ENCODE peak calls at places on chromosomes 4 and X, in five cellular contexts. One of them, this sample, is unnamed. For H3K9me3, the result is how much of the 10 kb centered on the place peaks cover.

GRCh38 chr4:45661893-45662292 is 462.0 kb downstream of the GABRG1 start:
- DNase-seq in MM.1S: no peak
- DNase-seq in trophoblast cell: no peak
- DNase-seq in left ventricle myocardium inferior: no peak
- DNase-seq in heart right ventricle: no peak
- DNase-seq in this sample: no peak

GRCh38 chrX:40012039-40012799 is 85.5 kb downstream of the BCOR start:
- DNase-seq in MM.1S: no peak
- DNase-seq in trophoblast cell: peak
- DNase-seq in left ventricle myocardium inferior: peak
- DNase-seq in heart right ventricle: peak
- DNase-seq in this sample: peak

GRCh38 chr4:140014284-140014683 is 139.7 kb downstream of the MAML3 start:
- DNase-seq in MM.1S: no peak
- DNase-seq in trophoblast cell: no peak
- DNase-seq in left ventricle myocardium inferior: no peak
- DNase-seq in heart right ventricle: no peak
- DNase-seq in this sample: no peak

GRCh38 chrX:110836982-110837381 is 41.4 kb upstream of the CHRDL1 start:
- DNase-seq in MM.1S: no peak
- DNase-seq in trophoblast cell: no peak
- DNase-seq in left ventricle myocardium inferior: no peak
- DNase-seq in heart right ventricle: no peak
- DNase-seq in this sample: no peak

GRCh38 chrX:150975655-150976390 is 7.3 kb upstream of the HMGB3 start:
- DNase-seq in MM.1S: no peak
- DNase-seq in trophoblast cell: no peak
- DNase-seq in left ventricle myocardium inferior: no peak
- DNase-seq in heart right ventricle: no peak
- DNase-seq in this sample: no peak

GRCh38 chrX:57266871-57267270 is 19.6 kb upstream of the FAAH2 start:
- DNase-seq in MM.1S: no peak
- DNase-seq in trophoblast cell: no peak
- DNase-seq in left ventricle myocardium inferior: no peak
- DNase-seq in heart right ventricle: no peak
- DNase-seq in this sample: no peak

GRCh38 chrX:15579778-15580747 is 20.7 kb downstream of the ACE2 start:
- DNase-seq in MM.1S: no peak
- DNase-seq in trophoblast cell: peak
- DNase-seq in left ventricle myocardium inferior: peak
- DNase-seq in heart right ventricle: peak
- DNase-seq in this sample: peak

GRCh38 chr4:108762559-108763225 is at the start of gene ETNPPL:
- DNase-seq in MM.1S: peak
- DNase-seq in trophoblast cell: peak
- DNase-seq in left ventricle myocardium inferior: peak
- DNase-seq in heart right ventricle: peak
- DNase-seq in this sample: peak

GRCh38 chr4:109408711-109409110 is 24.9 kb upstream of the SEC24B start:
- DNase-seq in MM.1S: no peak
- DNase-seq in trophoblast cell: peak
- DNase-seq in left ventricle myocardium inferior: no peak
- DNase-seq in heart right ventricle: no peak
- DNase-seq in this sample: no peak

GRCh38 chr4:80171251-80171650 is 26.1 kb upstream of the PRDM8 start:
- DNase-seq in MM.1S: no peak
- DNase-seq in trophoblast cell: no peak
- DNase-seq in left ventricle myocardium inferior: no peak
- DNase-seq in heart right ventricle: no peak
- DNase-seq in this sample: no peak

GRCh38 chrX:76279007-76279406 is 106.1 kb downstream of the PBDC1 start:
- DNase-seq in MM.1S: peak
- DNase-seq in trophoblast cell: peak
- DNase-seq in left ventricle myocardium inferior: peak
- DNase-seq in heart right ventricle: no peak
- DNase-seq in this sample: peak

GRCh38 chr4:1783011-1783410 is 10.1 kb upstream of the FGFR3 start:
- DNase-seq in MM.1S: no peak
- DNase-seq in trophoblast cell: no peak
- DNase-seq in left ventricle myocardium inferior: no peak
- DNase-seq in heart right ventricle: no peak
- DNase-seq in this sample: no peak

GRCh38 chr4:140213736-140214135 is 59.8 kb upstream of the MAML3 start:
- DNase-seq in MM.1S: no peak
- DNase-seq in trophoblast cell: no peak
- DNase-seq in left ventricle myocardium inferior: no peak
- DNase-seq in heart right ventricle: no peak
- DNase-seq in this sample: no peak

GRCh38 chr4:5918331-5919030 is 25.6 kb upstream of the CRMP1 start:
- DNase-seq in MM.1S: no peak
- DNase-seq in trophoblast cell: no peak
- DNase-seq in left ventricle myocardium inferior: no peak
- DNase-seq in heart right ventricle: no peak
- DNase-seq in this sample: no peak

GRCh38 chr4:110196206-110196870 is 2.1 kb downstream of the ELOVL6 start:
- DNase-seq in MM.1S: peak
- DNase-seq in trophoblast cell: peak
- DNase-seq in left ventricle myocardium inferior: peak
- DNase-seq in heart right ventricle: peak
- DNase-seq in this sample: peak

GRCh38 chrX:313546-313945 is 5.0 kb downstream of the GTPBP6 start:
- DNase-seq in MM.1S: no peak
- DNase-seq in trophoblast cell: no peak
- DNase-seq in left ventricle myocardium inferior: peak
- DNase-seq in heart right ventricle: no peak
- DNase-seq in this sample: no peak

GRCh38 chr4:75126058-75126457 is 193.1 kb downstream of the PARM1 start:
- DNase-seq in MM.1S: no peak
- DNase-seq in trophoblast cell: no peak
- DNase-seq in left ventricle myocardium inferior: no peak
- DNase-seq in heart right ventricle: no peak
- DNase-seq in this sample: no peak

GRCh38 chrX:38181357-38181756 is 39.3 kb downstream of the SRPX start:
- DNase-seq in MM.1S: no peak
- DNase-seq in trophoblast cell: no peak
- DNase-seq in left ventricle myocardium inferior: no peak
- DNase-seq in heart right ventricle: no peak
- DNase-seq in this sample: no peak

GRCh38 chr4:104469794-104470193 is 24.9 kb downstream of the CXXC4 start:
- DNase-seq in MM.1S: no peak
- DNase-seq in trophoblast cell: no peak
- DNase-seq in left ventricle myocardium inferior: no peak
- DNase-seq in heart right ventricle: no peak
- DNase-seq in this sample: no peak

GRCh38 chr4:40124690-40125089 is 68.0 kb downstream of the N4BP2 start:
- DNase-seq in MM.1S: no peak
- DNase-seq in trophoblast cell: no peak
- DNase-seq in left ventricle myocardium inferior: no peak
- DNase-seq in heart right ventricle: no peak
- DNase-seq in this sample: no peak

GRCh38 chrX:7318246-7318645 is 170.3 kb upstream of the PUDP start:
- DNase-seq in MM.1S: no peak
- DNase-seq in trophoblast cell: peak
- DNase-seq in left ventricle myocardium inferior: no peak
- DNase-seq in heart right ventricle: no peak
- DNase-seq in this sample: no peak

GRCh38 chrX:261167-261857 is 19.9 kb upstream of the PLCXD1 start:
- DNase-seq in MM.1S: no peak
- DNase-seq in trophoblast cell: no peak
- DNase-seq in left ventricle myocardium inferior: no peak
- DNase-seq in heart right ventricle: peak
- DNase-seq in this sample: no peak

GRCh38 chrX:107574711-107575110 is 53.6 kb upstream of the PRPS1 start:
- DNase-seq in MM.1S: no peak
- DNase-seq in trophoblast cell: peak
- DNase-seq in left ventricle myocardium inferior: no peak
- DNase-seq in heart right ventricle: no peak
- DNase-seq in this sample: no peak
- H3K27ac ChIP-seq in MM.1S: no peak
- H3K27ac ChIP-seq in trophoblast cell: no peak
- H3K27ac ChIP-seq in left ventricle myocardium inferior: no peak
- H3K27ac ChIP-seq in heart right ventricle: no peak
- H3K27ac ChIP-seq in this sample: no peak

DNA sequence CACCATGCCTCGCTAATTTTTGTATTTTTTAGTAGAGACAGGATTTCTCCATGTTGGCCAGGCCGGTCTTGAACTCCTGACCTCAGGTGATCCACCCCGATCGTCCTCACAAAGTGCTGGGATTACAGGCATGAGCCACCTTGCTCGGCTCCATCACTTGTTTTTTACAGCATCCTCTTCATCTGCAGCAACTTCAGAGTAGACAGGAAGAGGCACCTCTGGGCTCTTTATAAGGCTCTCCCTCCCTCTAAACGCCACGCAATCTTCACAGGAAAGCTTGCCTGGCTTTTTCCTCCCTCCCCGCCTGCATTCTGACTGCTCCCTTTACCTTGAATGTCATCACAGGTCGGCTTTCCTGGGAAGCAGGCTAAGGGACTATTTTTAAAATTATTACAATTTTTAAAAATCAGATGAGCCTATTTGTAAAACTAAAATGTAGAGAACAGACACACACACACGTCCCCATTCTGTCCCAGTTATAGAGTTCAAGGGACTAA is 111.5 kb upstream of the LDB2 start:
- DNase-seq in MM.1S: no peak
- DNase-seq in trophoblast cell: no peak
- DNase-seq in left ventricle myocardium inferior: no peak
- DNase-seq in heart right ventricle: no peak
- DNase-seq in this sample: no peak
- H3K9me3 ChIP-seq in MM.1S: under half
- H3K9me3 ChIP-seq in trophoblast cell: under half
- H3K9me3 ChIP-seq in left ventricle myocardium inferior: under half
- H3K9me3 ChIP-seq in heart right ventricle: under half
- H3K9me3 ChIP-seq in this sample: under half

GRCh38 chrX:48477960-48478755 is 2.2 kb downstream of the FTSJ1 start:
- DNase-seq in MM.1S: no peak
- DNase-seq in trophoblast cell: no peak
- DNase-seq in left ventricle myocardium inferior: no peak
- DNase-seq in heart right ventricle: no peak
- DNase-seq in this sample: no peak

GRCh38 chrX:48478806-48479205 is 2.8 kb downstream of the FTSJ1 start:
- DNase-seq in MM.1S: no peak
- DNase-seq in trophoblast cell: no peak
- DNase-seq in left ventricle myocardium inferior: no peak
- DNase-seq in heart right ventricle: no peak
- DNase-seq in this sample: no peak

GRCh38 chrX:48480583-48480982 is 4.6 kb downstream of the FTSJ1 start:
- DNase-seq in MM.1S: no peak
- DNase-seq in trophoblast cell: no peak
- DNase-seq in left ventricle myocardium inferior: no peak
- DNase-seq in heart right ventricle: no peak
- DNase-seq in this sample: no peak

GRCh38 chrX:48480142-48480541 is 4.1 kb downstream of the FTSJ1 start:
- DNase-seq in MM.1S: no peak
- DNase-seq in trophoblast cell: no peak
- DNase-seq in left ventricle myocardium inferior: no peak
- DNase-seq in heart right ventricle: no peak
- DNase-seq in this sample: no peak

DNA sequence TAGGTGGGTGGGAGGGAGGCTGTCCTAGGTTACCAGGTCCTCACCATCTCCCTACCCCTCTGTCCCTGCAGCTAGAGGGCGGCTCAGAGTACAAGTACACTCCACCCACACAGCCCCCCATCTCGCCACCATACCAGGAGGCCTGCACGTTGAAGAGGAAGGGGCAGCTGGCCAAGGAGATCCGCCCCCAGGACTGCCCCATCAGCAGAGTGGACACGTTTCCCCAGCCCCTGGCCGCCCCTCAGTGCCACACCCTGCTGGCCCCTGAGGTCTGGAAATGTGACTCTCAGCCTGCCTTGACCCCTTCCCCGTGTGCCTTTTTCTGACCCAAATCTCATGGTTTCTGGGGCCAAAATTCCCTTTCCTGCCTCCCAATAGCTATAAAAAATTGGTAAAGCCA is 6.5 kb downstream of the FTSJ1 start:
- DNase-seq in MM.1S: no peak
- DNase-seq in trophoblast cell: no peak
- DNase-seq in left ventricle myocardium inferior: no peak
- DNase-seq in heart right ventricle: no peak
- DNase-seq in this sample: no peak
- H3K27ac ChIP-seq in MM.1S: no peak
- H3K27ac ChIP-seq in trophoblast cell: no peak
- H3K27ac ChIP-seq in left ventricle myocardium inferior: no peak
- H3K27ac ChIP-seq in heart right ventricle: no peak
- H3K27ac ChIP-seq in this sample: no peak

GRCh38 chr4:102103368-102103767 is 241.9 kb downstream of the SLC39A8 start:
- DNase-seq in MM.1S: no peak
- DNase-seq in trophoblast cell: no peak
- DNase-seq in left ventricle myocardium inferior: no peak
- DNase-seq in heart right ventricle: no peak
- DNase-seq in this sample: no peak

GRCh38 chr4:102105983-102106382 is 239.3 kb downstream of the SLC39A8 start:
- DNase-seq in MM.1S: no peak
- DNase-seq in trophoblast cell: no peak
- DNase-seq in left ventricle myocardium inferior: no peak
- DNase-seq in heart right ventricle: no peak
- DNase-seq in this sample: no peak

DNA sequence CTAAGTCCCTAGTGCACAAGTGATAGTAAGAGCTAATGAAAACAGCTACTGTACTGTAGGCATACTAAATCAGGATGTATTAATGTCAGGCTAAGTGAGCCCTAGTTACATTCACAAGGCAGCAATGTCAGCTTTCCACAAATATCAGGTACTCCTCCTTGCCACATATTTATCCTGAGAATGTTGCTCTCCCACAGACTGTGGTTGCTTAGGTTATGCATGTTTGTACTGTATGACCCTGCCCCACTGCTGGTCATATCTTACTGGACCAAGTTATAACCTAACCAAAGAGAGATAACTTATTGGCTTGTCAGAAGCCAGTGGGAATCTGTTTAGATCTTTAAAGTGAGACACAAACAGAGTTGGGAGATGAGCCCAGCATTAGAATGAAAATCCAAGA is 241.0 kb downstream of the SLC39A8 start:
- DNase-seq in MM.1S: no peak
- DNase-seq in trophoblast cell: no peak
- DNase-seq in left ventricle myocardium inferior: no peak
- DNase-seq in heart right ventricle: no peak
- DNase-seq in this sample: no peak
- H3K9me3 ChIP-seq in MM.1S: under half
- H3K9me3 ChIP-seq in trophoblast cell: under half
- H3K9me3 ChIP-seq in left ventricle myocardium inferior: half or more
- H3K9me3 ChIP-seq in heart right ventricle: under half
- H3K9me3 ChIP-seq in this sample: under half

GRCh38 chr4:170022211-170022610 is 4.0 kb downstream of the MFAP3L start:
- DNase-seq in MM.1S: no peak
- DNase-seq in trophoblast cell: no peak
- DNase-seq in left ventricle myocardium inferior: no peak
- DNase-seq in heart right ventricle: no peak
- DNase-seq in this sample: no peak
- H3K27ac ChIP-seq in MM.1S: no peak
- H3K27ac ChIP-seq in trophoblast cell: no peak
- H3K27ac ChIP-seq in left ventricle myocardium inferior: no peak
- H3K27ac ChIP-seq in heart right ventricle: no peak
- H3K27ac ChIP-seq in this sample: no peak

GRCh38 chr4:155734065-155734464 is 24.8 kb upstream of the GUCY1B1 start:
- DNase-seq in MM.1S: no peak
- DNase-seq in trophoblast cell: no peak
- DNase-seq in left ventricle myocardium inferior: no peak
- DNase-seq in heart right ventricle: no peak
- DNase-seq in this sample: no peak
- H3K9me3 ChIP-seq in MM.1S: under half
- H3K9me3 ChIP-seq in trophoblast cell: under half
- H3K9me3 ChIP-seq in left ventricle myocardium inferior: under half
- H3K9me3 ChIP-seq in heart right ventricle: under half
- H3K9me3 ChIP-seq in this sample: under half

This sample was measured in adrenal gland.